ENCODE peak calls at places on chromosomes 16 and 17, in five cellular contexts. One of them, this sample, is unnamed.
A peak's percentile ranks its signal among the peaks of the same experiment; 100 is the strongest.

GRCh38 chr16:9870962-9871361 is 311.3 kb downstream of the GRIN2A start:
- DNase-seq in astrocyte of the cerebellum: no peak
- DNase-seq in cardiac muscle cell: no peak
- DNase-seq in thyroid gland: no peak
- DNase-seq in GM23338: no peak
- DNase-seq in this sample: no peak

GRCh38 chr16:11687606-11688519 is 19.6 kb downstream of the SNN start:
- DNase-seq in astrocyte of the cerebellum: no peak
- DNase-seq in cardiac muscle cell: no peak
- DNase-seq in thyroid gland: no peak
- DNase-seq in GM23338: no peak
- DNase-seq in this sample: no peak

GRCh38 chr17:39462644-39463375 is 1.5 kb downstream of the CDK12 start:
- DNase-seq in astrocyte of the cerebellum: no peak
- DNase-seq in cardiac muscle cell: peak; percentile 6
- DNase-seq in thyroid gland: peak; percentile 5
- DNase-seq in GM23338: peak; percentile 19
- DNase-seq in this sample: no peak

GRCh38 chr17:75530837-75531723 is 5.6 kb downstream of the LLGL2 start:
- DNase-seq in astrocyte of the cerebellum: no peak
- DNase-seq in cardiac muscle cell: no peak
- DNase-seq in thyroid gland: no peak
- DNase-seq in GM23338: no peak
- DNase-seq in this sample: no peak

GRCh38 chr17:63498621-63499195 is 21.8 kb downstream of the ACE start:
- DNase-seq in astrocyte of the cerebellum: no peak
- DNase-seq in cardiac muscle cell: peak; percentile 45
- DNase-seq in thyroid gland: no peak
- DNase-seq in GM23338: no peak
- DNase-seq in this sample: no peak

GRCh38 chr17:59266748-59267147 is 46.4 kb downstream of the GDPD1 start:
- DNase-seq in astrocyte of the cerebellum: no peak
- DNase-seq in cardiac muscle cell: peak; percentile 54
- DNase-seq in thyroid gland: no peak
- DNase-seq in GM23338: no peak
- DNase-seq in this sample: no peak

GRCh38 chr17:48023408-48024148 is 14.0 kb downstream of the COPZ2 start:
- DNase-seq in astrocyte of the cerebellum: no peak
- DNase-seq in cardiac muscle cell: peak; percentile 65
- DNase-seq in thyroid gland: peak; percentile 97
- DNase-seq in GM23338: peak; percentile 95
- DNase-seq in this sample: no peak

GRCh38 chr16:66873685-66874055 is 6.6 kb upstream of the PDP2 start:
- DNase-seq in astrocyte of the cerebellum: no peak
- DNase-seq in cardiac muscle cell: no peak
- DNase-seq in thyroid gland: no peak
- DNase-seq in GM23338: peak; percentile 15
- DNase-seq in this sample: no peak

GRCh38 chr17:5516060-5516792 is 29.9 kb downstream of the MIS12 start:
- DNase-seq in astrocyte of the cerebellum: peak; percentile 87
- DNase-seq in cardiac muscle cell: peak; percentile 89
- DNase-seq in thyroid gland: no peak
- DNase-seq in GM23338: no peak
- DNase-seq in this sample: peak; percentile 97

GRCh38 chr17:39688475-39688835 is 598 bp upstream of the PGAP3 start:
- DNase-seq in astrocyte of the cerebellum: no peak
- DNase-seq in cardiac muscle cell: no peak
- DNase-seq in thyroid gland: no peak
- DNase-seq in GM23338: no peak
- DNase-seq in this sample: no peak

GRCh38 chr16:1929105-1929504 is 10.9 kb upstream of the HS3ST6 start:
- DNase-seq in astrocyte of the cerebellum: no peak
- DNase-seq in cardiac muscle cell: peak; percentile 41
- DNase-seq in thyroid gland: no peak
- DNase-seq in GM23338: peak; percentile 55
- DNase-seq in this sample: no peak

GRCh38 chr16:57084257-57084770 is 8.1 kb upstream of the CPNE2 start:
- DNase-seq in astrocyte of the cerebellum: peak; percentile 47
- DNase-seq in cardiac muscle cell: peak; percentile 79
- DNase-seq in thyroid gland: peak; percentile 70
- DNase-seq in GM23338: peak; percentile 90
- DNase-seq in this sample: no peak

GRCh38 chr16:58481931-58482330 is 18.0 kb upstream of the NDRG4 start:
- DNase-seq in astrocyte of the cerebellum: no peak
- DNase-seq in cardiac muscle cell: no peak
- DNase-seq in thyroid gland: no peak
- DNase-seq in GM23338: no peak
- DNase-seq in this sample: no peak

GRCh38 chr17:49223517-49224197 is 6.9 kb downstream of the PHOSPHO1 start:
- DNase-seq in astrocyte of the cerebellum: no peak
- DNase-seq in cardiac muscle cell: peak; percentile 34
- DNase-seq in thyroid gland: peak; percentile 54
- DNase-seq in GM23338: peak; percentile 84
- DNase-seq in this sample: no peak

GRCh38 chr16:82609140-82609539 is 17.6 kb upstream of the CDH13 start:
- DNase-seq in astrocyte of the cerebellum: no peak
- DNase-seq in cardiac muscle cell: peak; percentile 14
- DNase-seq in thyroid gland: no peak
- DNase-seq in GM23338: no peak
- DNase-seq in this sample: no peak

GRCh38 chr16:58814348-58814801 is 80.3 kb upstream of the GOT2 start:
- DNase-seq in astrocyte of the cerebellum: peak; percentile 15
- DNase-seq in cardiac muscle cell: peak; percentile 54
- DNase-seq in thyroid gland: peak; percentile 58
- DNase-seq in GM23338: peak; percentile 77
- DNase-seq in this sample: no peak

GRCh38 chr16:79089735-79090284 is 510.7 kb downstream of the MAF start:
- DNase-seq in astrocyte of the cerebellum: no peak
- DNase-seq in cardiac muscle cell: no peak
- DNase-seq in thyroid gland: no peak
- DNase-seq in GM23338: no peak
- DNase-seq in this sample: no peak

GRCh38 chr16:66227766-66228530 is 138.5 kb upstream of the CDH5 start:
- DNase-seq in astrocyte of the cerebellum: no peak
- DNase-seq in cardiac muscle cell: no peak
- DNase-seq in thyroid gland: no peak
- DNase-seq in GM23338: no peak
- DNase-seq in this sample: no peak

GRCh38 chr17:31488982-31489294 is 97.5 kb downstream of the RAB11FIP4 start:
- DNase-seq in astrocyte of the cerebellum: no peak
- DNase-seq in cardiac muscle cell: no peak
- DNase-seq in thyroid gland: no peak
- DNase-seq in GM23338: peak; percentile 40
- DNase-seq in this sample: no peak

GRCh38 chr16:53827741-53828140 is 123.8 kb downstream of the FTO start:
- DNase-seq in astrocyte of the cerebellum: no peak
- DNase-seq in cardiac muscle cell: peak; percentile 62
- DNase-seq in thyroid gland: no peak
- DNase-seq in GM23338: peak; percentile 53
- DNase-seq in this sample: no peak

GRCh38 chr16:53094013-53094630 is 39.3 kb downstream of the CHD9 start:
- DNase-seq in astrocyte of the cerebellum: no peak
- DNase-seq in cardiac muscle cell: no peak
- DNase-seq in thyroid gland: peak; percentile 49
- DNase-seq in GM23338: no peak
- DNase-seq in this sample: no peak

GRCh38 chr17:2972749-2973148 is 90.7 kb downstream of the OR1D5 start:
- DNase-seq in astrocyte of the cerebellum: no peak
- DNase-seq in cardiac muscle cell: no peak
- DNase-seq in thyroid gland: no peak
- DNase-seq in GM23338: no peak
- DNase-seq in this sample: no peak

GRCh38 chr16:6218855-6219254 is 1113.8 kb upstream of the RBFOX1 start:
- DNase-seq in astrocyte of the cerebellum: no peak
- DNase-seq in cardiac muscle cell: no peak
- DNase-seq in thyroid gland: no peak
- DNase-seq in GM23338: no peak
- DNase-seq in this sample: no peak

GRCh38 chr16:303760-304505 is 21.0 kb downstream of the PDIA2 start:
- DNase-seq in astrocyte of the cerebellum: no peak
- DNase-seq in cardiac muscle cell: peak; percentile 17
- DNase-seq in thyroid gland: no peak
- DNase-seq in GM23338: no peak
- DNase-seq in this sample: no peak
- TF ChIP-seq CTCF in astrocyte of the cerebellum: peak; percentile 11
- TF ChIP-seq CTCF in cardiac muscle cell: no peak
- TF ChIP-seq CTCF in thyroid gland: no peak
- TF ChIP-seq CTCF in GM23338: peak; percentile 11
- TF ChIP-seq CTCF in this sample: no peak

DNA sequence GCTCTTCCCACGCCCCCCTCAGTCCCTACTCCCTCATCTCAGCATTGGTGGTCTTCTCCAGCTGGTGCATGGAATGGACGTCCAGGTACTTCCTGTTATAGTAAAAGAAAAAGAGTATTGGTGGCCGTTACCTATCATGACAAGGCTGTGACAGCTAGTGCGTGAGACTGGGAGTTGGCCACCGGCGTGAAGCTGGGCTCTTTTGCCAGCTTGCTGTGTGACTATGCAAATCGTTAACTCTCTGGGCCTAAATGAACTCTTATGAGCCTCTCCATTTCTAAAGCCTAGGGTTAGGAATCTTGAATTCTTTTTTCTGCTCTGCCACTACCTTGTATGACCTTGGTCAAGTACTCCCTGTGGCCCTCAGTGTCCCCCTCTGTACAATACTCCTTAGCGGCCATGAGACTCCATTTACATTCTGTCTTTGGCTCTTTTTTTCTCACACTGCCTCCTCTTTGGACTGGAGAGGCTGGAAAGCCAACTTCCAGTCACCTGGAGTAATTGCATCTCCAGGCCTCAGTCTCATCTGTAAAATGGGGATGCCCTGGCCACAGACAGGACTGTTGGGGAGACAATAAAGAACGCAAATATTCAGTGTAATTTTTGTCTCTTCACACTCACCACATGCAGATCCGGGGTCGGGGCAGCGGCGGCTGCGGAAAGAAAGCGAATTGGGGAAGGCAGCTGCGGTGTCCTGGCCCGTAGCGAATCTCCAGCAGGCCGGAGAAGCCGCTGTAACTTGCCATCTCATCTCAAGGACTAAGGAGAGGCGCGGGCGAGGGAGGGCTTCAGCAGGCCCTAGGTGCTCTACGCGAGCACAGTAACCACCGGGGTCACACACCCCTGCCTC is 1.1 kb downstream of the CFAP119 start:
- DNase-seq in astrocyte of the cerebellum: no peak
- DNase-seq in cardiac muscle cell: no peak
- DNase-seq in thyroid gland: no peak
- DNase-seq in GM23338: no peak
- DNase-seq in this sample: no peak
- H3K4me3 ChIP-seq in astrocyte of the cerebellum: peak overlapping the region; percentile 74
- H3K4me3 ChIP-seq in cardiac muscle cell: peak overlapping the region; percentile 92
- H3K4me3 ChIP-seq in thyroid gland: peak overlapping the region; percentile 98
- H3K4me3 ChIP-seq in GM23338: peak overlapping the region; percentile 79
- H3K4me3 ChIP-seq in this sample: peak overlapping the region; percentile 97

DNA sequence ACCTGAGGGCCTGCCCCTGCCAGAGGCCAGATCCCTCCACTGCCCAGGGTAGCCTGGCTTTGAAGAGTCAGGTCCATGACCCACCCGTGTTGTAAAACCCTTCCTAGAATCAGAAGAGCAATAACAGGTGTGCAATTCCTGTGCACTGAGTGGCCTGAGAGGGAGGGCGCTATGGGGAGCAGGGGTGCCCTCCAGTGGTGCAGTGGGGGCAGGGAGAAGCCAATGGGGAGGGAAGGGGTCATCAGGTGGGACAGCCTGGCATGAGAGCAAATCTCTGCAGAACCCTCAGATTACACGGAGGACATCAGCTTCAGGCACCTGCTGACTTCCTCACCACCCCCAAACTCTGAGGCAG is 72.9 kb upstream of the ZNF469 start:
- DNase-seq in astrocyte of the cerebellum: no peak
- DNase-seq in cardiac muscle cell: no peak
- DNase-seq in thyroid gland: no peak
- DNase-seq in GM23338: no peak
- DNase-seq in this sample: no peak
- TF ChIP-seq CTCF in astrocyte of the cerebellum: peak; percentile 21
- TF ChIP-seq CTCF in cardiac muscle cell: peak; percentile 12
- TF ChIP-seq CTCF in thyroid gland: no peak
- TF ChIP-seq CTCF in GM23338: peak; percentile 37
- TF ChIP-seq CTCF in this sample: peak; percentile 36

GRCh38 chr17:77455878-77456234 is 315.1 kb downstream of the SEC14L1 start:
- DNase-seq in astrocyte of the cerebellum: no peak
- DNase-seq in cardiac muscle cell: no peak
- DNase-seq in thyroid gland: no peak
- DNase-seq in GM23338: no peak
- DNase-seq in this sample: no peak
- H3K4me3 ChIP-seq in astrocyte of the cerebellum: no peak overlapping the region
- H3K4me3 ChIP-seq in cardiac muscle cell: no peak overlapping the region
- H3K4me3 ChIP-seq in thyroid gland: no peak overlapping the region
- H3K4me3 ChIP-seq in GM23338: no peak overlapping the region
- H3K4me3 ChIP-seq in this sample: no peak overlapping the region

DNA sequence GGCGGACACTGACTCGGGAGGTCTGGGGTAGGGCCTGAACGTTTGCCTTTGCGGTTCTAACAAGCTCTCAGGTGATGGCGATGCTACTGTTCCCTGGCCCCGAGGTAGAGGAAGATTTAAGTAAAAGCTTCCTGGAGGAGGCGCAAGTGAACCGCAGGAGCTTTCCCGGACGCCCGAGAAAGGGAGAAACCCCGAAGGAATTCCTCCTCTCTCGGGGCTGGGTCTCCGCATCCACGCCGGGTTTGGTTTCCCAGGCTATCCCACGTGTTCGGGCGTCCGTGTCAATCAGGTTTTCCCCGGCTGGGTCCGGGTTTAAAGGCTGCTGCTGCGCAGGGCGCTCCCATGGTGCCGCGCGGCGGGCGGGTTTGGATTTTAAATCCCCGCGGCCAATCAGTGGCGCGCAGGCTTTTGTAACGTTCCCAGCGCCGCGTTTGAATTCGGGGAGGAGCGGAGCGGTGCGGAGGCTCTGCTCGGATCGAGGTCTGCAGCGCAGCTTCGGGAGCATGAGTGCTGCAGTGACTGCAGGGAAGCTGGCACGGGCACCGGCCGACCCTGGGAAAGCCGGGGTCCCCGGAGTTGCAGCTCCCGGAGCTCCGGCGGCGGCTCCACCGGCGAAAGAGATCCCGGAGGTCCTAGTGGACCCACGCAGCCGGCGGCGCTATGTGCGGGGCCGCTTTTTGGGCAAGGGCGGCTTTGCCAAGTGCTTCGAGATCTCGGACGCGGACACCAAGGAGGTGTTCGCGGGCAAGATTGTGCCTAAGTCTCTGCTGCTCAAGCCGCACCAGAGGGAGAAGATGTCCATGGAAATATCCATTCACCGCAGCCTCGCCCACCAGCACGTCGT is at the start of gene PLK1:
- DNase-seq in astrocyte of the cerebellum: peak; percentile 40
- DNase-seq in cardiac muscle cell: peak; percentile 87
- DNase-seq in thyroid gland: peak; percentile 73
- DNase-seq in GM23338: peak; percentile 98
- DNase-seq in this sample: peak; percentile 31
- TF ChIP-seq CTCF in astrocyte of the cerebellum: peak; percentile 55
- TF ChIP-seq CTCF in cardiac muscle cell: peak; percentile 57
- TF ChIP-seq CTCF in thyroid gland: peak; percentile 34
- TF ChIP-seq CTCF in GM23338: peak; percentile 40
- TF ChIP-seq CTCF in this sample: peak; percentile 59

DNA sequence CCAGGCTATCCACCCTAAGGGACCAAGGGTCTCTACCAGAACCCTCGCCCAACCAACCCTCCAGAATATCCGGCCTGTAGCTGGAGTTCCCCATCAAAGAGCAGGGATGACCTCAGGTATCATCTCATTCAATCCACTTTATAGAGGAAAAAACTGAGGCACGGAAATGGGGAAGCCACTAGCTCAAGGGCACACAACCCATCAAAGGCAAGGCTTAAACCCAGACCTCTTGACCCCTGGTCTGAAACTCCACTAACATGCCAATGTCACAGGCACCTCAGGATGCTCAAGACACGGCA is 1.6 kb downstream of the TBC1D10B start:
- DNase-seq in astrocyte of the cerebellum: no peak
- DNase-seq in cardiac muscle cell: no peak
- DNase-seq in thyroid gland: no peak
- DNase-seq in GM23338: no peak
- DNase-seq in this sample: no peak
- H3K4me3 ChIP-seq in astrocyte of the cerebellum: peak overlapping the region; percentile 70
- H3K4me3 ChIP-seq in cardiac muscle cell: peak overlapping the region; percentile 91
- H3K4me3 ChIP-seq in thyroid gland: peak overlapping the region; percentile 87
- H3K4me3 ChIP-seq in GM23338: peak overlapping the region; percentile 85
- H3K4me3 ChIP-seq in this sample: peak overlapping the region; percentile 87

This sample was measured in epithelial cell of proximal tubule.